ENCODE peak calls at places on chromosomes 13 and 19, in five cellular contexts. L is pancreas, A is neural progenitor cell, P is heart left ventricle, C is astrocyte. J is an unnamed sample.

GRCh38 chr13:113454936-113455335 is 1.6 kb upstream of the ADPRHL1 start:
- DNase-seq in L (no peak), A (no peak), P (peak; percentile 24), C (no peak), J (no peak)

GRCh38 chr19:30133803-30134202 is 191.8 kb downstream of the URI1 start:
- DNase-seq in L (no peak), A (no peak), P (no peak), C (no peak), J (no peak)

GRCh38 chr13:85521586-85521985 is 277.6 kb downstream of the SLITRK6 start:
- DNase-seq in L (no peak), A (no peak), P (no peak), C (no peak), J (no peak)

GRCh38 chr19:29714371-29714952 is 599 bp downstream of the C19orf12 start:
- DNase-seq in L (no peak), A (no peak), P (no peak), C (no peak), J (peak; percentile 34)

GRCh38 chr13:98155475-98156111 is 12.7 kb downstream of the FARP1 start:
- DNase-seq in L (no peak), A (no peak), P (no peak), C (peak; percentile 69), J (no peak)

GRCh38 chr19:46621191-46622117 is 3.4 kb downstream of the PTGIR start:
- DNase-seq in L (peak; percentile 60), A (peak; percentile 43), P (peak; percentile 34), C (no peak), J (peak; percentile 76)

GRCh38 chr13:98749501-98749900 is 3.0 kb downstream of the SLC15A1 start:
- DNase-seq in L (no peak), A (no peak), P (no peak), C (peak; percentile 79), J (no peak)

GRCh38 chr13:98780451-98780850 is 28.0 kb upstream of the SLC15A1 start:
- DNase-seq in L (no peak), A (no peak), P (no peak), C (no peak), J (no peak)

GRCh38 chr19:40274585-40275544 is 10.3 kb downstream of the AKT2 start:
- DNase-seq in L (no peak), A (no peak), P (peak; percentile 23), C (no peak), J (peak; percentile 46)

GRCh38 chr13:73870970-73871935 is 263.0 kb downstream of the KLF12 start:
- DNase-seq in L (no peak), A (no peak), P (peak; percentile 49), C (peak; percentile 95), J (no peak)

GRCh38 chr19:15225797-15226196 is 6.5 kb downstream of the EPHX3 start:
- DNase-seq in L (no peak), A (no peak), P (peak; percentile 49), C (no peak), J (no peak)

GRCh38 chr19:15971217-15971616 is 22.4 kb downstream of the OR10H4 start:
- DNase-seq in L (no peak), A (no peak), P (no peak), C (no peak), J (no peak)

GRCh38 chr13:101013245-101013644 is 338.6 kb upstream of the TMTC4 start:
- DNase-seq in L (no peak), A (no peak), P (no peak), C (no peak), J (no peak)

GRCh38 chr19:29535432-29535831 is 9.6 kb downstream of the VSTM2B start:
- DNase-seq in L (peak; percentile 32), A (peak; percentile 39), P (no peak), C (no peak), J (peak; percentile 22)

GRCh38 chr13:32624441-32624840 is 38.2 kb downstream of the PDS5B start:
- DNase-seq in L (no peak), A (no peak), P (no peak), C (peak; percentile 36), J (no peak)

GRCh38 chr19:49196527-49197240 is 39.1 kb downstream of the TRPM4 start:
- DNase-seq in L (no peak), A (no peak), P (peak; percentile 68), C (no peak), J (peak; percentile 72)

GRCh38 chr13:97283888-97284287 is 61.8 kb downstream of the MBNL2 start:
- DNase-seq in L (no peak), A (no peak), P (no peak), C (no peak), J (no peak)

GRCh38 chr13:109667754-109668360 is 118.5 kb downstream of the IRS2 start:
- DNase-seq in L (no peak), A (peak; percentile 69), P (no peak), C (no peak), J (no peak)

GRCh38 chr13:76775031-76775740 is 111.0 kb downstream of the KCTD12 start:
- DNase-seq in L (no peak), A (no peak), P (no peak), C (no peak), J (no peak)

GRCh38 chr19:49875801-49876421 is 1.2 kb downstream of the AKT1S1 start:
- DNase-seq in L (peak; percentile 84), A (peak; percentile 83), P (peak; percentile 79), C (no peak), J (no peak)

GRCh38 chr13:99086149-99086868 is 108.4 kb upstream of the DOCK9 start:
- DNase-seq in L (peak; percentile 89), A (peak; percentile 87), P (peak; percentile 71), C (peak; percentile 47), J (peak; percentile 39)

GRCh38 chr13:114213980-114214379 is 20.7 kb upstream of the CDC16 start:
- DNase-seq in L (no peak), A (no peak), P (no peak), C (no peak), J (no peak)

GRCh38 chr13:33740134-33740538 is 77.8 kb upstream of the RFC3 start:
- DNase-seq in L (no peak), A (no peak), P (no peak), C (peak; percentile 92), J (no peak)

GRCh38 chr13:101942038-101942437 is 459.8 kb downstream of the FGF14 start:
- DNase-seq in L (no peak), A (peak; percentile 64), P (no peak), C (peak; percentile 4), J (no peak)

GRCh38 chr13:40152145-40152544 is 496.7 kb downstream of the COG6 start:
- DNase-seq in L (no peak), A (no peak), P (no peak), C (peak; percentile 75), J (no peak)

GRCh38 chr13:40420160-40420740 is 246.2 kb downstream of the FOXO1 start:
- DNase-seq in L (no peak), A (no peak), P (no peak), C (no peak), J (no peak)

GRCh38 chr19:756232-756631 is 5.3 kb downstream of the MISP start:
- DNase-seq in L (no peak), A (no peak), P (no peak), C (peak; percentile 43), J (no peak)

GRCh38 chr19:6470173-6470572 is 6.1 kb downstream of the CRB3 start:
- DNase-seq in L (no peak), A (no peak), P (no peak), C (no peak), J (no peak)

GRCh38 chr19:51143486-51143885 is 1.4 kb downstream of the SIGLEC7 start:
- DNase-seq in L (no peak), A (no peak), P (no peak), C (no peak), J (no peak)

GRCh38 chr13:21033866-21034601 is 27.4 kb downstream of the LATS2 start:
- DNase-seq in L (no peak), A (no peak), P (no peak), C (peak; percentile 72), J (no peak)

GRCh38 chr13:100495455-100495854 is 93.1 kb downstream of the GGACT start:
- DNase-seq in L (no peak), A (no peak), P (no peak), C (no peak), J (no peak)

GRCh38 chr19:57746580-57747471 is at the start of gene ZNF776:
- DNase-seq in L (peak; percentile 72), A (peak; percentile 95), P (peak; percentile 89), C (peak; percentile 85), J (peak; percentile 85)

GRCh38 chr19:57747472-57747807 is 825 bp downstream of the ZNF776 start:
- DNase-seq in L (no peak), A (no peak), P (no peak), C (no peak), J (no peak)

GRCh38 chr19:57748029-57748428 is 1.4 kb downstream of the ZNF776 start:
- DNase-seq in L (no peak), A (no peak), P (no peak), C (no peak), J (no peak)
- H3K4me3 ChIP-seq in L (no peak overlapping the region), A (peak overlapping the region; percentile 84), P (peak overlapping the region; percentile 92), C (no peak overlapping the region), J (peak overlapping the region; percentile 93)

GRCh38 chr13:59747529-59747928 is 416.2 kb downstream of the DIAPH3 start:
- DNase-seq in L (no peak), A (peak; percentile 7), P (no peak), C (no peak), J (no peak)

GRCh38 chr13:59743195-59743594 is 420.5 kb downstream of the DIAPH3 start:
- DNase-seq in L (no peak), A (no peak), P (no peak), C (peak; percentile 12), J (no peak)

GRCh38 chr13:59745395-59745788 is 418.3 kb downstream of the DIAPH3 start:
- DNase-seq in L (no peak), A (no peak), P (no peak), C (peak; percentile 46), J (no peak)

GRCh38 chr13:59744747-59745394 is 418.9 kb downstream of the DIAPH3 start:
- DNase-seq in L (no peak), A (no peak), P (no peak), C (no peak), J (no peak)

GRCh38 chr13:59746291-59746962 is 417.3 kb downstream of the DIAPH3 start:
- DNase-seq in L (no peak), A (no peak), P (no peak), C (peak; percentile 79), J (no peak)
- H3K4me1 ChIP-seq in L (no peaks in the 10 kb centered on the region), A (peaks cover 27% of the 10 kb centered on the region), P (no peaks in the 10 kb centered on the region), C (peaks cover 24% of the 10 kb centered on the region), J (no peaks in the 10 kb centered on the region)

DNA sequence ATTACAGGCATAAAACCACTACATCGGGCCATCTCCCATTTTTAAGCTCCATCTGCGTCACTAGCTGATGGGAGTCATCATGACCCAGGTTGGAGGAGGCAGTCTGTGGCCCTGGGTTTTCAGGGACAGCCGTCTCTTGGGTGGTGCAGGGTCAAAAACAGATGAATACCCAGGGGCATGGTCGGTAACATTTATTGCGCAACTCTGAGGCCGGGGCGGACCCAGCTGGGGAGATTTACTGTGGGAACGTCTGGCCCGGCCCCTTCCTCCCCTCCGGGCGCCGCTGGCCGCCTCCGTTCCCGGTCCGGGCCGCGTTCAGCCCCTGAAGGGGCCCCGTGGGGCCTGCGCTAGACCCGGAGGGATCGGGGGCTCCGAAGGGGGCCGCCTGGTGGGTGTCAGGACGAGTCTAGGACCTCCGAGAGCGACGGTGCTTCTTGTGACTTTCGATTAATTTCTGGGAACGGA is 1.3 kb upstream of the RGL3 start:
- DNase-seq in L (peak; percentile 67), A (peak; percentile 44), P (peak; percentile 86), C (no peak), J (peak; percentile 81)
- H3K4me3 ChIP-seq in L (no peak overlapping the region), A (peak overlapping the region; percentile 38), P (peak overlapping the region; percentile 45), C (no peak overlapping the region), J (peak overlapping the region; percentile 28)

DNA sequence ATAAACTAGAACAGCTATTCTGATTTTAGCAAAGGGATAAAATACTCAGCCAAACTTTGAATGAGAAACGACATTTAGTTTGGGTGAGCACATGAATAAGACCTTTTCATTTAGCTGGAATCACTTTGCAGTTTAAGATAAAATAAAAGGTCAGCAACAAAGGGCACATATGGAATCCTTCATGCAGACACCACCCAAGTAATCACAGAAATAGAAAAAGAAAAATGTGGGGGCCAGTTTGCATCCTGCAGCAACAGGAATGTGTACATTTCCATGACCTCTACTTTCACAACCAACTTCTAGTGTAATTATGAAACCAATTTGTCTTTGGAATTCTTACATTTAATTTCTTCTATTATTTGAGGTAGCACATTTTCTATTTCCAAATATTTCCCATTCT is 1637.4 kb downstream of the PCDH9 start:
- DNase-seq in L (no peak), A (no peak), P (no peak), C (peak; percentile 69), J (no peak)
- H3K4me1 ChIP-seq in L (no peaks in the 10 kb centered on the region), A (no peaks in the 10 kb centered on the region), P (no peaks in the 10 kb centered on the region), C (peaks cover 26% of the 10 kb centered on the region), J (no peaks in the 10 kb centered on the region)

J was measured in left lung.